ENCODE peak calls at places on chromosomes 16 and 17, in six cellular contexts. J is stimulated activated CD8-positive, alpha-beta memory T cell treated with anti-CD3 and anti-CD28 coated beads, Interleukin-12 subunit alpha, Interleukin-12 subunit beta, amount 100 ng/mL, for 4 hours; M is EL; V is GDM1; Q is prostate gland; S is hypothalamus. I is an unnamed sample.

GRCh38 chr17:80364091-80364691 is 50.8 kb upstream of the ENDOV start:
- DNase-seq in M (no peak), V (no peak), J (no peak), Q (no peak), S (peak), I (no peak)

GRCh38 chr17:33873218-33873617 is 381.9 kb upstream of the CCL2 start:
- DNase-seq in Q (no peak), M (no peak), J (no peak), V (no peak), S (no peak), I (no peak)

GRCh38 chr16:89281829-89282228 is 64.3 kb downstream of the ZNF778 start:
- DNase-seq in J (no peak), S (no peak), Q (no peak), M (no peak), V (no peak), I (no peak)

GRCh38 chr17:4515501-4515900 is 16.8 kb downstream of the SPNS2 start:
- DNase-seq in V (no peak), J (no peak), Q (no peak), M (no peak), S (no peak), I (no peak)

GRCh38 chr16:53090591-53091507 is 36.1 kb downstream of the CHD9 start:
- DNase-seq in Q (peak), J (no peak), V (peak), M (peak), S (peak), I (peak)

GRCh38 chr16:86668136-86668535 is 89.8 kb downstream of the FOXL1 start:
- DNase-seq in V (no peak), J (no peak), S (no peak), M (peak), Q (no peak), I (peak)

GRCh38 chr17:38872671-38873385 is 3.0 kb downstream of the LASP1 start:
- DNase-seq in S (no peak), Q (no peak), M (no peak), J (no peak), V (no peak), I (no peak)

GRCh38 chr17:6187836-6188235 is 117.7 kb downstream of the WSCD1 start:
- DNase-seq in Q (no peak), S (no peak), V (no peak), M (no peak), J (no peak), I (no peak)

GRCh38 chr16:66521951-66522771 is 27.8 kb downstream of the TK2 start:
- DNase-seq in M (peak), S (no peak), Q (no peak), V (peak), J (peak), I (peak)

GRCh38 chr17:3974138-3974687 is 10.0 kb upstream of the ATP2A3 start:
- DNase-seq in V (peak), Q (no peak), M (no peak), J (no peak), S (no peak), I (no peak)

GRCh38 chr17:77454560-77455095 is 313.9 kb downstream of the SEC14L1 start:
- DNase-seq in Q (no peak), S (no peak), M (no peak), J (no peak), V (no peak), I (no peak)

GRCh38 chr16:89341274-89341673 is 123.8 kb downstream of the ZNF778 start:
- DNase-seq in Q (no peak), V (no peak), J (no peak), S (no peak), M (no peak), I (no peak)

GRCh38 chr16:24540575-24541240 is 1.3 kb downstream of the RBBP6 start:
- DNase-seq in S (no peak), M (peak), Q (peak), J (no peak), V (no peak), I (no peak)

GRCh38 chr17:65121916-65122821 is 15.0 kb upstream of the RGS9 start:
- DNase-seq in Q (no peak), V (no peak), J (no peak), M (no peak), S (no peak), I (no peak)

GRCh38 chr17:38601539-38602351 is 4.0 kb downstream of the SRCIN1 start:
- DNase-seq in M (no peak), V (no peak), Q (no peak), S (no peak), J (no peak), I (no peak)

GRCh38 chr17:17077861-17078732 is 35.8 kb downstream of the MPRIP start:
- DNase-seq in S (no peak), V (no peak), J (no peak), Q (no peak), M (no peak), I (no peak)

GRCh38 chr16:27650073-27650701 is 100.2 kb downstream of the KATNIP start:
- DNase-seq in V (no peak), Q (peak), J (no peak), M (no peak), S (no peak), I (no peak)

GRCh38 chr17:40363480-40363838 is 1.1 kb downstream of the GJD3 start:
- DNase-seq in S (no peak), V (no peak), J (no peak), M (peak), Q (no peak), I (no peak)

GRCh38 chr17:41013606-41014005 is 4.7 kb upstream of the KRTAP3-1 start:
- DNase-seq in J (no peak), Q (no peak), S (no peak), V (no peak), M (peak), I (no peak)

GRCh38 chr16:89502319-89502843 is 5.8 kb upstream of the SPG7 start:
- DNase-seq in V (no peak), J (no peak), M (peak), Q (peak), S (no peak), I (no peak)

GRCh38 chr16:20910781-20911321 is 10.3 kb downstream of the LYRM1 start:
- DNase-seq in Q (no peak), M (peak), S (no peak), J (no peak), V (peak), I (peak)

GRCh38 chr16:72878301-72879269 is 169.3 kb downstream of the ZFHX3 start:
- DNase-seq in Q (no peak), V (no peak), M (peak), S (no peak), J (no peak), I (peak)

GRCh38 chr17:76273923-76274558 is 8.9 kb downstream of the UBALD2 start:
- DNase-seq in S (no peak), V (no peak), Q (no peak), J (no peak), M (no peak), I (no peak)

GRCh38 chr17:50519141-50519834 is 11.0 kb downstream of the MYCBPAP start:
- DNase-seq in Q (no peak), M (no peak), S (no peak), J (no peak), V (no peak), I (no peak)

GRCh38 chr17:81142301-81143199 is 22.8 kb upstream of the PVALEF start:
- DNase-seq in J (peak), S (peak), M (peak), V (peak), Q (peak), I (peak)

GRCh38 chr16:66842765-66843164 is 1.4 kb upstream of the CA7 start:
- DNase-seq in M (peak), Q (no peak), S (no peak), J (no peak), V (no peak), I (no peak)

GRCh38 chr17:18041776-18042175 is 2.6 kb downstream of the GID4 start:
- DNase-seq in S (no peak), V (no peak), J (no peak), Q (no peak), M (peak), I (no peak)

GRCh38 chr16:10519929-10520868 is 60.2 kb downstream of the EMP2 start:
- DNase-seq in J (no peak), M (no peak), V (no peak), Q (peak), S (no peak), I (no peak)

GRCh38 chr16:23280483-23280967 is 21.6 kb upstream of the SCNN1B start:
- DNase-seq in J (no peak), V (no peak), M (peak), Q (no peak), S (no peak), I (no peak)

GRCh38 chr16:23967775-23968571 is 132.2 kb downstream of the PRKCB start:
- DNase-seq in S (no peak), V (no peak), J (no peak), M (no peak), Q (no peak), I (no peak)

GRCh38 chr17:42286411-42287295 is 1.6 kb upstream of the STAT5A start:
- DNase-seq in V (no peak), M (no peak), S (no peak), Q (no peak), J (no peak), I (no peak)

GRCh38 chr16:10741844-10742243 is 1.8 kb upstream of the NUBP1 start:
- DNase-seq in V (no peak), M (peak), Q (no peak), J (no peak), S (no peak), I (no peak)